ENCODE peak calls at places on chromosomes 12 and 14, in five cellular contexts. A, N, O, L and Z are unnamed samples.

GRCh38 chr12:106672308-106673085 is 89.7 kb downstream of the RFX4 start:
- DNase-seq in A (no peak), O (no peak), L (no peak), N (no peak), Z (no peak)

GRCh38 chr14:22375321-22375930 is 213.6 kb downstream of the DAD1 start:
- DNase-seq in L (no peak), N (no peak), A (peak), O (no peak), Z (no peak)

GRCh38 chr14:68365228-68365627 is 427.6 kb downstream of the ZFP36L1 start:
- DNase-seq in N (no peak), L (no peak), O (no peak), A (no peak), Z (no peak)

GRCh38 chr12:127272864-127273263 is 994.1 kb upstream of the TMEM132C start:
- DNase-seq in L (no peak), N (peak), O (no peak), A (no peak), Z (no peak)

GRCh38 chr12:45336762-45337596 is 121.1 kb downstream of the ANO6 start:
- DNase-seq in N (no peak), O (no peak), L (no peak), A (peak), Z (no peak)

GRCh38 chr12:118356809-118357326 is 15.8 kb downstream of the TAOK3 start:
- DNase-seq in N (no peak), O (no peak), A (no peak), L (no peak), Z (no peak)

GRCh38 chr12:57836442-57837375 is 9.8 kb downstream of the CTDSP2 start:
- DNase-seq in A (peak), O (peak), L (no peak), N (peak), Z (no peak)

GRCh38 chr12:131897875-131898274 is 3.5 kb downstream of the ULK1 start:
- DNase-seq in A (no peak), O (no peak), L (no peak), N (no peak), Z (no peak)

GRCh38 chr14:104387000-104387384 is 192.6 kb upstream of the C14orf180 start:
- DNase-seq in O (no peak), N (no peak), A (no peak), L (no peak), Z (no peak)

GRCh38 chr12:5510251-5510805 is 78.4 kb downstream of the NTF3 start:
- DNase-seq in A (no peak), N (no peak), L (no peak), O (no peak), Z (no peak)

GRCh38 chr12:63450821-63451220 is 217.5 kb downstream of the DPY19L2 start:
- DNase-seq in O (no peak), A (no peak), L (no peak), N (no peak), Z (no peak)

GRCh38 chr12:65465766-65466547 is 187.5 kb downstream of the MSRB3 start:
- DNase-seq in O (no peak), A (no peak), N (no peak), L (no peak), Z (no peak)